ENCODE peak calls at places on chromosomes 12 and 14, in ten cellular contexts. P, Y, D, R, H, V, Q, U, M and L are unnamed samples.

GRCh38 chr12:105493091-105493615 is 162.7 kb downstream of the C12orf75 start:
- DNase-seq in R (no peak), D (no peak), U (peak), V (no peak), H (no peak), M (no peak), Q (no peak), P (no peak), Y (no peak), L (no peak)

GRCh38 chr14:24080888-24081738 is 9.8 kb downstream of the CPNE6 start:
- DNase-seq in P (peak), R (no peak), M (peak), Y (peak), Q (peak), V (peak), U (peak), D (peak), H (peak), L (peak)

GRCh38 chr14:67357583-67358354 is 1.8 kb downstream of the ATP6V1D start:
- DNase-seq in U (no peak), V (peak), R (no peak), Q (no peak), H (no peak), P (no peak), Y (no peak), D (no peak), M (no peak), L (no peak)

GRCh38 chr14:72736348-72736747 is 157.6 kb downstream of the DPF3 start:
- DNase-seq in V (peak), M (no peak), R (no peak), U (peak), Y (no peak), Q (no peak), D (no peak), P (peak), H (peak), L (peak)

GRCh38 chr14:21241218-21241819 is 27.9 kb downstream of the HNRNPC start:
- DNase-seq in U (peak), V (no peak), M (no peak), D (no peak), P (no peak), R (no peak), Q (peak), H (no peak), Y (no peak), L (no peak)

GRCh38 chr14:76920572-76921175 is 94.5 kb downstream of the LRRC74A start:
- DNase-seq in D (no peak), U (peak), M (peak), Y (no peak), H (no peak), P (no peak), Q (no peak), R (peak), V (peak), L (no peak)

GRCh38 chr12:94618995-94619695 is 31.2 kb downstream of the TMCC3 start:
- DNase-seq in P (no peak), H (peak), U (peak), Q (no peak), R (no peak), D (no peak), Y (no peak), M (no peak), V (no peak), L (no peak)

GRCh38 chr12:2693980-2694379 is 100.8 kb upstream of the FKBP4 start:
- DNase-seq in R (no peak), V (no peak), M (no peak), Y (no peak), D (no peak), P (no peak), H (no peak), U (no peak), Q (no peak), L (no peak)

GRCh38 chr12:96810477-96810876 is 96.6 kb upstream of the NEDD1 start:
- DNase-seq in Q (no peak), H (no peak), P (no peak), M (no peak), V (no peak), U (no peak), Y (no peak), D (no peak), R (no peak), L (no peak)

GRCh38 chr12:104439137-104439536 is 17.6 kb upstream of the CHST11 start:
- DNase-seq in R (no peak), H (no peak), D (no peak), M (no peak), U (no peak), P (no peak), Q (no peak), Y (no peak), V (no peak), L (no peak)